ENCODE peak calls at places on chromosomes 4 and X, in eight cellular contexts. Y, O, W, Q, C, V, D and J are unnamed samples.

GRCh38 chr4:46931981-46932380 is 22.9 kb upstream of the COX7B2 start:
- DNase-seq in C (no peak), V (no peak), D (no peak), Y (no peak), O (no peak), W (peak; percentile 35), Q (peak; percentile 6), J (peak; percentile 75)

GRCh38 chr4:183873389-183874185 is 31.5 kb upstream of the STOX2 start:
- DNase-seq in W (no peak), D (no peak), Q (no peak), Y (no peak), V (no peak), C (no peak), O (no peak), J (no peak)

GRCh38 chrX:25015486-25016360 is at the start of gene ARX:
- DNase-seq in Y (no peak), W (peak; percentile 31), C (no peak), V (no peak), Q (no peak), O (peak; percentile 64), D (no peak), J (peak; percentile 88)

GRCh38 chr4:54063737-54064316 is 578 bp downstream of the CHIC2 start:
- DNase-seq in C (peak; percentile 39), O (peak; percentile 19), Q (no peak), V (peak; percentile 37), W (peak; percentile 57), Y (peak; percentile 4), D (no peak), J (peak; percentile 48)

GRCh38 chr4:113442821-113443220 is 318.7 kb downstream of the CAMK2D start:
- DNase-seq in C (no peak), D (no peak), W (no peak), O (no peak), Y (no peak), Q (no peak), V (no peak), J (no peak)

GRCh38 chrX:65508851-65509250 is 25.7 kb downstream of the LAS1L start:
- DNase-seq in Q (no peak), O (no peak), W (peak; percentile 11), Y (no peak), C (no peak), V (no peak), D (no peak), J (no peak)

GRCh38 chrX:40155617-40156471 is 58.1 kb upstream of the BCOR start:
- DNase-seq in C (no peak), Y (no peak), Q (no peak), O (no peak), D (no peak), W (no peak), V (no peak), J (peak; percentile 36)

GRCh38 chr4:113444386-113444785 is 317.2 kb downstream of the CAMK2D start:
- DNase-seq in O (no peak), Y (no peak), V (no peak), W (peak; percentile 91), D (no peak), Q (no peak), C (no peak), J (no peak)

GRCh38 chrX:42946544-42947223 is 168.7 kb upstream of the PPP1R2C start:
- DNase-seq in D (no peak), C (no peak), O (no peak), Y (no peak), W (peak; percentile 60), V (no peak), Q (no peak), J (no peak)

GRCh38 chr4:184477201-184477999 is 3.0 kb upstream of the IRF2 start:
- DNase-seq in W (no peak), D (no peak), Q (no peak), O (no peak), Y (no peak), V (peak; percentile 35), C (no peak), J (no peak)

GRCh38 chr4:104345598-104346242 is 149.0 kb downstream of the CXXC4 start:
- DNase-seq in Q (no peak), Y (no peak), C (no peak), V (no peak), W (no peak), O (no peak), D (no peak), J (no peak)

GRCh38 chr4:161256716-161257115 is 907.1 kb downstream of the FSTL5 start:
- DNase-seq in Q (no peak), O (no peak), V (no peak), D (no peak), Y (no peak), C (no peak), W (peak; percentile 24), J (peak; percentile 54)

GRCh38 chrX:153306527-153307115 is 14.9 kb downstream of the PNMA6F start:
- DNase-seq in Y (no peak), V (no peak), C (no peak), Q (no peak), D (no peak), W (no peak), O (no peak), J (peak; percentile 2)

GRCh38 chrX:23344904-23345271 is 10.2 kb downstream of the PTCHD1 start:
- DNase-seq in W (no peak), Q (no peak), O (no peak), Y (no peak), D (no peak), V (no peak), C (no peak), J (no peak)

GRCh38 chr4:68182382-68182820 is 52.7 kb upstream of the TMPRSS11F start:
- DNase-seq in Y (no peak), Q (no peak), D (no peak), V (no peak), C (no peak), O (no peak), W (no peak), J (no peak)

GRCh38 chr4:24956763-24957162 is 43.9 kb upstream of the CCDC149 start:
- DNase-seq in D (no peak), C (no peak), Q (no peak), W (no peak), V (no peak), O (no peak), Y (no peak), J (no peak)

GRCh38 chr4:25513814-25514213 is 136.8 kb downstream of the ANAPC4 start:
- DNase-seq in Q (no peak), C (no peak), D (no peak), Y (no peak), O (no peak), W (no peak), V (no peak), J (no peak)

GRCh38 chr4:106766519-106766918 is 269.6 kb downstream of the DKK2 start:
- DNase-seq in W (no peak), C (no peak), D (no peak), O (no peak), V (no peak), Y (no peak), Q (no peak), J (no peak)

GRCh38 chrX:38109042-38109904 is 102.9 kb downstream of the SYTL5 start:
- DNase-seq in V (no peak), C (no peak), W (no peak), Q (no peak), Y (no peak), D (no peak), O (no peak), J (no peak)

DNA sequence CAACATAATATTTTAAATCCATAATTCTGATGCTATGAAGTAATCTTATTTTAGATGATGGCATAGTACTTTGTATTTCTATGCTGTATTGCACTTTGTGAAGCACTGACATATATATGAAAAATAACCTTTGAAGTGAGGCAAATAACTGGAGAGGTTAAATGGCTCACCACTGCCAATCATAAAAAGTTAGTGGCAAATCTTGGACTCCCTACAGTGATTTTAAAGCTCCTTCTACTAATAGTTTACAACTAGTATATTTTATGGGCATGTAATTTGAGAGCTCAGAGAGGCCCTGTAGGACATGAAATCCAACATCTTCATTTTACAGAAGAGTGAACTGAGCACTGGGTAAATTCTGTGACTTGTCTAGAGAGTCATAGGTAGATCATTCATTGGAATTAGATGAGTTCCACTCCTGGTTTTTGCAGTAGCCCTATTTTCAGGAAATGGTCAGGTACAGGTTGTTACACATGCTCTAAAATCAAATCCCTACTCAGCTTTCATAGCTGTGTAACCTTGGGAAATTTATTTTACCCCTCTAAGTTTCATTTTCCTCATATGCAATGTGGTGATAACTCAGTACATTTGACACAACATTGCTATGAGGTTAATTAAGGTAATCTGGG is 804 bp upstream of the GC start:
- DNase-seq in W (no peak), Q (no peak), Y (no peak), O (no peak), D (no peak), C (no peak), V (no peak), J (no peak)
- TF ChIP-seq POLR2AphosphoS5 in W (no peak), Q (no peak), Y (no peak), O (no peak), D (no peak), C (no peak), V (no peak), J (no peak)

GRCh38 chr4:80266267-80266901 is at the start of gene FGF5:
- DNase-seq in D (no peak), O (peak; percentile 28), V (no peak), C (no peak), Y (no peak), W (peak; percentile 38), Q (no peak), J (peak; percentile 53)
- TF ChIP-seq POLR2AphosphoS5 in D (no peak), O (no peak), V (no peak), C (peak; percentile 49), Y (no peak), W (peak; percentile 5), Q (no peak), J (no peak)

DNA sequence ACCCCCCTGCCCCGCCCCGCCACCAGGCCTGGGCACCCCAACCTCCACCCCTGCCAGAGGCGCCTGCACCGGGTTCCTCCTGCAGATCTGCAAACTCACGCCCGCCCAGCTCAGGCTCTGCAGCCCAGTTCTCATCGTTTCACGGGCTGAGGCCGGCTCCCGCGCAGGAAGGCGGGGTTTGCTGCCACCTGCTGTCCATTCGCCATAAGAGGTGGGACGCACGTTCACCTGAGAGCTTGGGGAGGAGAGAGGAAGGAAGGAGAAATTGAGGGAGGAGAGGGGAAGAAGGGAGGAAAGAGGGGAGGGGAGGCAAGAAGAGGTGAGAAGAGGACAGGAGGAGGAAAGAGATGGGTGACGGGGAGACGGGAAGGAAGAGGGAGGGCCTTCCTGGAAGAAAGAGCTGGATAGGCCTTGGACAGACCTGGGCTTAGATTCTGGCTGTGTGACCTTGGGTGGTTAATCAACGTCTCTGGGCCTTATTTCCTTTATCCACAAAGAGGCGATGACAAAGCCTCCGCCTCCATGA is 114.5 kb downstream of the ADRA2C start:
- DNase-seq in Q (no peak), C (peak; percentile 75), O (peak; percentile 66), V (peak; percentile 62), Y (peak; percentile 74), D (peak; percentile 60), W (peak; percentile 55), J (peak; percentile 94)
- TF ChIP-seq POLR2AphosphoS5 in Q (no peak), C (no peak), O (no peak), V (no peak), Y (no peak), D (no peak), W (no peak), J (no peak)

DNA sequence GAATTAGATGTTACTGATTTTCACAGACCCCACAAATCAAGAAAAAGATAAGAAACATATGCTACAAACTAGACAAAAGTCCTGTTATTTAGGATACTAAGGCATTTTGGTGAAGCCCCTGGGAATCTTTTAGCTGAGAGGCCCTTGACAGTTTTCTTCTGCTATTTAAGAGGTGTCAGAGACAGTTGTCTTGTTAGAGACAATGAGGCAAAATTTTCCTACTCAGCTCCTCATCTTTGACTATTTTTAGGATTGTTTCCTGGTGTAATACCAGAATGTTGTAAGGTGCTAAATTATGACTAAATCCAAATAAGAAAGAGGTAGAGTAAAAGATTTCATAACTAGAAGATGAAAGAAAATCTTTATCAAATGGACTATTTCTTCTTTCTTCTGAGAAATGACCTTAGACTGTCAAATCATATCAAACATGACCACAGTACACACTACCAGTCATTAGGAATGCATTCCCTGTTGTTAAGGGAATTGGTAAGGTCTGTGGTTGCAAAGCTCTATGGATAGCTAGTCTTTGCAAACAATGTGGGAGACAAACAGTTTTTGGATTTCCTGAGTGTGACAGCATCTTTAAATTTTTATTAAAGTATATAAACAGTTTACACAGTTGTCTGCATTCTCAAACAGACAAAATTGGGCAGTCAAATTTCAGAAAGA is 926.1 kb downstream of the ADGRL3 start:
- DNase-seq in V (no peak), C (no peak), Y (no peak), D (no peak), O (no peak), Q (no peak), W (no peak), J (no peak)
- TF ChIP-seq POLR2AphosphoS5 in V (no peak), C (no peak), Y (no peak), D (no peak), O (no peak), Q (no peak), W (no peak), J (no peak)